ENCODE peak calls at places on chromosomes 5 and 9, in nine cellular contexts. One of them, this sample, is unnamed.

GRCh38 chr9:99105152-99106043 is 485 bp downstream of the TGFBR1 start:
- DNase-seq in frontal cortex: peak
- DNase-seq in astrocyte of the hippocampus: peak
- DNase-seq in HFFc6: peak
- DNase-seq in activated CD4-positive, alpha-beta T cell treated with anti-CD3 and anti-CD28 coated beads, Interleukin-2, amount 50 U/mL, for 4 hours: peak
- DNase-seq in AG09319: peak
- DNase-seq in Peyer's patch: peak
- DNase-seq in T-helper 22 cell: peak
- DNase-seq in NCI-H82: peak
- DNase-seq in this sample: peak

GRCh38 chr9:14752871-14753270 is 30.3 kb upstream of the CER1 start:
- DNase-seq in frontal cortex: no peak
- DNase-seq in astrocyte of the hippocampus: no peak
- DNase-seq in HFFc6: no peak
- DNase-seq in activated CD4-positive, alpha-beta T cell treated with anti-CD3 and anti-CD28 coated beads, Interleukin-2, amount 50 U/mL, for 4 hours: no peak
- DNase-seq in AG09319: no peak
- DNase-seq in Peyer's patch: no peak
- DNase-seq in T-helper 22 cell: no peak
- DNase-seq in NCI-H82: no peak
- DNase-seq in this sample: no peak

GRCh38 chr5:99646011-99646647 is 717.3 kb upstream of the CHD1 start:
- DNase-seq in frontal cortex: no peak
- DNase-seq in astrocyte of the hippocampus: peak
- DNase-seq in HFFc6: no peak
- DNase-seq in activated CD4-positive, alpha-beta T cell treated with anti-CD3 and anti-CD28 coated beads, Interleukin-2, amount 50 U/mL, for 4 hours: no peak
- DNase-seq in AG09319: no peak
- DNase-seq in Peyer's patch: no peak
- DNase-seq in T-helper 22 cell: no peak
- DNase-seq in NCI-H82: no peak
- DNase-seq in this sample: no peak

GRCh38 chr9:92414566-92414965 is 9.7 kb downstream of the OMD start:
- DNase-seq in frontal cortex: no peak
- DNase-seq in astrocyte of the hippocampus: no peak
- DNase-seq in HFFc6: no peak
- DNase-seq in activated CD4-positive, alpha-beta T cell treated with anti-CD3 and anti-CD28 coated beads, Interleukin-2, amount 50 U/mL, for 4 hours: no peak
- DNase-seq in AG09319: no peak
- DNase-seq in Peyer's patch: no peak
- DNase-seq in T-helper 22 cell: no peak
- DNase-seq in NCI-H82: no peak
- DNase-seq in this sample: no peak

GRCh38 chr5:757931-758697 is 26.4 kb downstream of the ZDHHC11B start:
- DNase-seq in frontal cortex: peak
- DNase-seq in astrocyte of the hippocampus: no peak
- DNase-seq in HFFc6: no peak
- DNase-seq in activated CD4-positive, alpha-beta T cell treated with anti-CD3 and anti-CD28 coated beads, Interleukin-2, amount 50 U/mL, for 4 hours: no peak
- DNase-seq in AG09319: no peak
- DNase-seq in Peyer's patch: no peak
- DNase-seq in T-helper 22 cell: peak
- DNase-seq in NCI-H82: no peak
- DNase-seq in this sample: no peak

GRCh38 chr5:137604348-137605095 is 105.4 kb upstream of the SPOCK1 start:
- DNase-seq in frontal cortex: no peak
- DNase-seq in astrocyte of the hippocampus: no peak
- DNase-seq in HFFc6: no peak
- DNase-seq in activated CD4-positive, alpha-beta T cell treated with anti-CD3 and anti-CD28 coated beads, Interleukin-2, amount 50 U/mL, for 4 hours: no peak
- DNase-seq in AG09319: no peak
- DNase-seq in Peyer's patch: no peak
- DNase-seq in T-helper 22 cell: no peak
- DNase-seq in NCI-H82: peak
- DNase-seq in this sample: no peak

GRCh38 chr5:11602298-11602697 is 301.9 kb downstream of the CTNND2 start:
- DNase-seq in frontal cortex: peak
- DNase-seq in astrocyte of the hippocampus: no peak
- DNase-seq in HFFc6: no peak
- DNase-seq in activated CD4-positive, alpha-beta T cell treated with anti-CD3 and anti-CD28 coated beads, Interleukin-2, amount 50 U/mL, for 4 hours: no peak
- DNase-seq in AG09319: no peak
- DNase-seq in Peyer's patch: no peak
- DNase-seq in T-helper 22 cell: no peak
- DNase-seq in NCI-H82: no peak
- DNase-seq in this sample: no peak

GRCh38 chr5:8598356-8598755 is 729.4 kb downstream of the MTRR start:
- DNase-seq in frontal cortex: no peak
- DNase-seq in astrocyte of the hippocampus: no peak
- DNase-seq in HFFc6: no peak
- DNase-seq in activated CD4-positive, alpha-beta T cell treated with anti-CD3 and anti-CD28 coated beads, Interleukin-2, amount 50 U/mL, for 4 hours: no peak
- DNase-seq in AG09319: no peak
- DNase-seq in Peyer's patch: no peak
- DNase-seq in T-helper 22 cell: no peak
- DNase-seq in NCI-H82: no peak
- DNase-seq in this sample: no peak

GRCh38 chr5:1524481-1524798 is 680 bp upstream of the LPCAT1 start:
- DNase-seq in frontal cortex: no peak
- DNase-seq in astrocyte of the hippocampus: no peak
- DNase-seq in HFFc6: no peak
- DNase-seq in activated CD4-positive, alpha-beta T cell treated with anti-CD3 and anti-CD28 coated beads, Interleukin-2, amount 50 U/mL, for 4 hours: no peak
- DNase-seq in AG09319: no peak
- DNase-seq in Peyer's patch: no peak
- DNase-seq in T-helper 22 cell: no peak
- DNase-seq in NCI-H82: no peak
- DNase-seq in this sample: no peak

GRCh38 chr5:93395010-93395409 is 186.0 kb downstream of the NR2F1-AS1 start:
- DNase-seq in frontal cortex: no peak
- DNase-seq in astrocyte of the hippocampus: no peak
- DNase-seq in HFFc6: no peak
- DNase-seq in activated CD4-positive, alpha-beta T cell treated with anti-CD3 and anti-CD28 coated beads, Interleukin-2, amount 50 U/mL, for 4 hours: no peak
- DNase-seq in AG09319: no peak
- DNase-seq in Peyer's patch: no peak
- DNase-seq in T-helper 22 cell: no peak
- DNase-seq in NCI-H82: no peak
- DNase-seq in this sample: no peak

GRCh38 chr9:35681341-35682002 is 7.7 kb downstream of the CA9 start:
- DNase-seq in frontal cortex: no peak
- DNase-seq in astrocyte of the hippocampus: peak
- DNase-seq in HFFc6: peak
- DNase-seq in activated CD4-positive, alpha-beta T cell treated with anti-CD3 and anti-CD28 coated beads, Interleukin-2, amount 50 U/mL, for 4 hours: no peak
- DNase-seq in AG09319: no peak
- DNase-seq in Peyer's patch: no peak
- DNase-seq in T-helper 22 cell: no peak
- DNase-seq in NCI-H82: peak
- DNase-seq in this sample: no peak

GRCh38 chr5:65663804-65664521 is 39.1 kb downstream of the SHLD3 start:
- DNase-seq in frontal cortex: no peak
- DNase-seq in astrocyte of the hippocampus: peak
- DNase-seq in HFFc6: peak
- DNase-seq in activated CD4-positive, alpha-beta T cell treated with anti-CD3 and anti-CD28 coated beads, Interleukin-2, amount 50 U/mL, for 4 hours: no peak
- DNase-seq in AG09319: no peak
- DNase-seq in Peyer's patch: no peak
- DNase-seq in T-helper 22 cell: no peak
- DNase-seq in NCI-H82: peak
- DNase-seq in this sample: no peak

GRCh38 chr5:177334155-177334551 is 17.3 kb downstream of the LMAN2 start:
- DNase-seq in frontal cortex: no peak
- DNase-seq in astrocyte of the hippocampus: no peak
- DNase-seq in HFFc6: no peak
- DNase-seq in activated CD4-positive, alpha-beta T cell treated with anti-CD3 and anti-CD28 coated beads, Interleukin-2, amount 50 U/mL, for 4 hours: no peak
- DNase-seq in AG09319: no peak
- DNase-seq in Peyer's patch: no peak
- DNase-seq in T-helper 22 cell: no peak
- DNase-seq in NCI-H82: no peak
- DNase-seq in this sample: no peak

GRCh38 chr9:137247135-137247915 is 3.8 kb upstream of the STPG3 start:
- DNase-seq in frontal cortex: no peak
- DNase-seq in astrocyte of the hippocampus: no peak
- DNase-seq in HFFc6: no peak
- DNase-seq in activated CD4-positive, alpha-beta T cell treated with anti-CD3 and anti-CD28 coated beads, Interleukin-2, amount 50 U/mL, for 4 hours: no peak
- DNase-seq in AG09319: no peak
- DNase-seq in Peyer's patch: no peak
- DNase-seq in T-helper 22 cell: no peak
- DNase-seq in NCI-H82: no peak
- DNase-seq in this sample: no peak

GRCh38 chr5:68247627-68248026 is 32.1 kb downstream of the PIK3R1 start:
- DNase-seq in frontal cortex: no peak
- DNase-seq in astrocyte of the hippocampus: no peak
- DNase-seq in HFFc6: no peak
- DNase-seq in activated CD4-positive, alpha-beta T cell treated with anti-CD3 and anti-CD28 coated beads, Interleukin-2, amount 50 U/mL, for 4 hours: no peak
- DNase-seq in AG09319: no peak
- DNase-seq in Peyer's patch: no peak
- DNase-seq in T-helper 22 cell: no peak
- DNase-seq in NCI-H82: no peak
- DNase-seq in this sample: no peak

GRCh38 chr5:102789469-102789868 is 34.4 kb downstream of the PAM start:
- DNase-seq in frontal cortex: no peak
- DNase-seq in astrocyte of the hippocampus: no peak
- DNase-seq in HFFc6: no peak
- DNase-seq in activated CD4-positive, alpha-beta T cell treated with anti-CD3 and anti-CD28 coated beads, Interleukin-2, amount 50 U/mL, for 4 hours: no peak
- DNase-seq in AG09319: no peak
- DNase-seq in Peyer's patch: no peak
- DNase-seq in T-helper 22 cell: no peak
- DNase-seq in NCI-H82: no peak
- DNase-seq in this sample: no peak

This sample was measured in effector memory CD4-positive, alpha-beta T cell.